ENCODE peak calls at places on chromosomes 16 and 17, in nine cellular contexts. One of them, this sample, is unnamed.

GRCh38 chr17:37642706-37643105 is 540 bp downstream of the DDX52 start:
- DNase-seq in GM23248: peak
- DNase-seq in SK-N-SH: peak
- DNase-seq in PC-3: peak
- DNase-seq in GM23338: no peak
- DNase-seq in OCI-LY7: peak
- DNase-seq in hepatocyte: peak
- DNase-seq in neural progenitor cell: no peak
- DNase-seq in MM.1S: peak
- DNase-seq in this sample: no peak

GRCh38 chr17:42183741-42184711 is 1.2 kb downstream of the HCRT start:
- DNase-seq in GM23248: peak
- DNase-seq in SK-N-SH: peak
- DNase-seq in PC-3: no peak
- DNase-seq in GM23338: peak
- DNase-seq in OCI-LY7: peak
- DNase-seq in hepatocyte: peak
- DNase-seq in neural progenitor cell: peak
- DNase-seq in MM.1S: peak
- DNase-seq in this sample: peak

GRCh38 chr16:57343131-57343731 is 15.4 kb upstream of the CCL22 start:
- DNase-seq in GM23248: no peak
- DNase-seq in SK-N-SH: no peak
- DNase-seq in PC-3: no peak
- DNase-seq in GM23338: no peak
- DNase-seq in OCI-LY7: no peak
- DNase-seq in hepatocyte: no peak
- DNase-seq in neural progenitor cell: no peak
- DNase-seq in MM.1S: no peak
- DNase-seq in this sample: no peak

GRCh38 chr17:56675876-56676660 is 82.6 kb downstream of the NOG start:
- DNase-seq in GM23248: no peak
- DNase-seq in SK-N-SH: no peak
- DNase-seq in PC-3: no peak
- DNase-seq in GM23338: no peak
- DNase-seq in OCI-LY7: no peak
- DNase-seq in hepatocyte: no peak
- DNase-seq in neural progenitor cell: no peak
- DNase-seq in MM.1S: no peak
- DNase-seq in this sample: no peak

GRCh38 chr16:1407749-1408148 is 6.8 kb downstream of the UNKL start:
- DNase-seq in GM23248: peak
- DNase-seq in SK-N-SH: peak
- DNase-seq in PC-3: no peak
- DNase-seq in GM23338: no peak
- DNase-seq in OCI-LY7: no peak
- DNase-seq in hepatocyte: no peak
- DNase-seq in neural progenitor cell: no peak
- DNase-seq in MM.1S: no peak
- DNase-seq in this sample: no peak

GRCh38 chr17:67293251-67294203 is 48.5 kb upstream of the HELZ start:
- DNase-seq in GM23248: peak
- DNase-seq in SK-N-SH: peak
- DNase-seq in PC-3: peak
- DNase-seq in GM23338: peak
- DNase-seq in OCI-LY7: peak
- DNase-seq in hepatocyte: peak
- DNase-seq in neural progenitor cell: peak
- DNase-seq in MM.1S: peak
- DNase-seq in this sample: peak

GRCh38 chr16:29925173-29925804 is 737 bp downstream of the KCTD13 start:
- DNase-seq in GM23248: peak
- DNase-seq in SK-N-SH: no peak
- DNase-seq in PC-3: no peak
- DNase-seq in GM23338: peak
- DNase-seq in OCI-LY7: no peak
- DNase-seq in hepatocyte: no peak
- DNase-seq in neural progenitor cell: peak
- DNase-seq in MM.1S: no peak
- DNase-seq in this sample: no peak

GRCh38 chr16:1094601-1095449 is 1.2 kb downstream of the C1QTNF8 start:
- DNase-seq in GM23248: no peak
- DNase-seq in SK-N-SH: no peak
- DNase-seq in PC-3: no peak
- DNase-seq in GM23338: no peak
- DNase-seq in OCI-LY7: no peak
- DNase-seq in hepatocyte: no peak
- DNase-seq in neural progenitor cell: no peak
- DNase-seq in MM.1S: no peak
- DNase-seq in this sample: no peak

GRCh38 chr17:12591336-12591735 is 74.4 kb upstream of the MYOCD start:
- DNase-seq in GM23248: no peak
- DNase-seq in SK-N-SH: no peak
- DNase-seq in PC-3: no peak
- DNase-seq in GM23338: peak
- DNase-seq in OCI-LY7: no peak
- DNase-seq in hepatocyte: no peak
- DNase-seq in neural progenitor cell: peak
- DNase-seq in MM.1S: no peak
- DNase-seq in this sample: no peak

GRCh38 chr16:85913141-85913601 is 14.2 kb downstream of the IRF8 start:
- DNase-seq in GM23248: no peak
- DNase-seq in SK-N-SH: no peak
- DNase-seq in PC-3: no peak
- DNase-seq in GM23338: no peak
- DNase-seq in OCI-LY7: no peak
- DNase-seq in hepatocyte: no peak
- DNase-seq in neural progenitor cell: peak
- DNase-seq in MM.1S: no peak
- DNase-seq in this sample: no peak

GRCh38 chr17:15368605-15369004 is 27.2 kb upstream of the TEKT3 start:
- DNase-seq in GM23248: no peak
- DNase-seq in SK-N-SH: no peak
- DNase-seq in PC-3: no peak
- DNase-seq in GM23338: no peak
- DNase-seq in OCI-LY7: no peak
- DNase-seq in hepatocyte: no peak
- DNase-seq in neural progenitor cell: no peak
- DNase-seq in MM.1S: no peak
- DNase-seq in this sample: no peak

GRCh38 chr16:67713647-67714273 is 5.4 kb downstream of the GFOD2 start:
- DNase-seq in GM23248: no peak
- DNase-seq in SK-N-SH: no peak
- DNase-seq in PC-3: no peak
- DNase-seq in GM23338: peak
- DNase-seq in OCI-LY7: no peak
- DNase-seq in hepatocyte: no peak
- DNase-seq in neural progenitor cell: no peak
- DNase-seq in MM.1S: no peak
- DNase-seq in this sample: no peak

GRCh38 chr17:73952136-73952497 is 251.4 kb upstream of the RPL38 start:
- DNase-seq in GM23248: no peak
- DNase-seq in SK-N-SH: peak
- DNase-seq in PC-3: no peak
- DNase-seq in GM23338: no peak
- DNase-seq in OCI-LY7: no peak
- DNase-seq in hepatocyte: peak
- DNase-seq in neural progenitor cell: peak
- DNase-seq in MM.1S: no peak
- DNase-seq in this sample: no peak
- H3K4me3 ChIP-seq in GM23248: no peak
- H3K4me3 ChIP-seq in SK-N-SH: no peak
- H3K4me3 ChIP-seq in PC-3: no peak
- H3K4me3 ChIP-seq in GM23338: peak
- H3K4me3 ChIP-seq in OCI-LY7: no peak
- H3K4me3 ChIP-seq in hepatocyte: peak
- H3K4me3 ChIP-seq in neural progenitor cell: peak
- H3K4me3 ChIP-seq in MM.1S: no peak
- H3K4me3 ChIP-seq in this sample: no peak

GRCh38 chr17:7396147-7396546 is 1.8 kb upstream of the PLSCR3 start:
- DNase-seq in GM23248: no peak
- DNase-seq in SK-N-SH: no peak
- DNase-seq in PC-3: no peak
- DNase-seq in GM23338: no peak
- DNase-seq in OCI-LY7: no peak
- DNase-seq in hepatocyte: no peak
- DNase-seq in neural progenitor cell: no peak
- DNase-seq in MM.1S: no peak
- DNase-seq in this sample: no peak

GRCh38 chr17:7392696-7393612 is 1.4 kb downstream of the PLSCR3 start:
- DNase-seq in GM23248: no peak
- DNase-seq in SK-N-SH: peak
- DNase-seq in PC-3: no peak
- DNase-seq in GM23338: peak
- DNase-seq in OCI-LY7: no peak
- DNase-seq in hepatocyte: no peak
- DNase-seq in neural progenitor cell: peak
- DNase-seq in MM.1S: no peak
- DNase-seq in this sample: no peak

GRCh38 chr17:7391307-7391706 is 3.0 kb downstream of the PLSCR3 start:
- DNase-seq in GM23248: no peak
- DNase-seq in SK-N-SH: no peak
- DNase-seq in PC-3: no peak
- DNase-seq in GM23338: no peak
- DNase-seq in OCI-LY7: no peak
- DNase-seq in hepatocyte: no peak
- DNase-seq in neural progenitor cell: no peak
- DNase-seq in MM.1S: no peak
- DNase-seq in this sample: no peak

GRCh38 chr17:7394452-7395191 is at the start of gene PLSCR3:
- DNase-seq in GM23248: peak
- DNase-seq in SK-N-SH: peak
- DNase-seq in PC-3: peak
- DNase-seq in GM23338: peak
- DNase-seq in OCI-LY7: peak
- DNase-seq in hepatocyte: peak
- DNase-seq in neural progenitor cell: peak
- DNase-seq in MM.1S: peak
- DNase-seq in this sample: no peak

GRCh38 chr17:7393613-7394451 is 493 bp downstream of the PLSCR3 start:
- DNase-seq in GM23248: peak
- DNase-seq in SK-N-SH: peak
- DNase-seq in PC-3: peak
- DNase-seq in GM23338: peak
- DNase-seq in OCI-LY7: peak
- DNase-seq in hepatocyte: peak
- DNase-seq in neural progenitor cell: peak
- DNase-seq in MM.1S: peak
- DNase-seq in this sample: no peak
- TF ChIP-seq EZH2phosphoT487 in GM23248: no peak
- TF ChIP-seq EZH2phosphoT487 in SK-N-SH: no peak
- TF ChIP-seq EZH2phosphoT487 in PC-3: no peak
- TF ChIP-seq EZH2phosphoT487 in GM23338: no peak
- TF ChIP-seq EZH2phosphoT487 in OCI-LY7: no peak
- TF ChIP-seq EZH2phosphoT487 in hepatocyte: no peak
- TF ChIP-seq EZH2phosphoT487 in neural progenitor cell: no peak
- TF ChIP-seq EZH2phosphoT487 in MM.1S: no peak
- TF ChIP-seq EZH2phosphoT487 in this sample: no peak

DNA sequence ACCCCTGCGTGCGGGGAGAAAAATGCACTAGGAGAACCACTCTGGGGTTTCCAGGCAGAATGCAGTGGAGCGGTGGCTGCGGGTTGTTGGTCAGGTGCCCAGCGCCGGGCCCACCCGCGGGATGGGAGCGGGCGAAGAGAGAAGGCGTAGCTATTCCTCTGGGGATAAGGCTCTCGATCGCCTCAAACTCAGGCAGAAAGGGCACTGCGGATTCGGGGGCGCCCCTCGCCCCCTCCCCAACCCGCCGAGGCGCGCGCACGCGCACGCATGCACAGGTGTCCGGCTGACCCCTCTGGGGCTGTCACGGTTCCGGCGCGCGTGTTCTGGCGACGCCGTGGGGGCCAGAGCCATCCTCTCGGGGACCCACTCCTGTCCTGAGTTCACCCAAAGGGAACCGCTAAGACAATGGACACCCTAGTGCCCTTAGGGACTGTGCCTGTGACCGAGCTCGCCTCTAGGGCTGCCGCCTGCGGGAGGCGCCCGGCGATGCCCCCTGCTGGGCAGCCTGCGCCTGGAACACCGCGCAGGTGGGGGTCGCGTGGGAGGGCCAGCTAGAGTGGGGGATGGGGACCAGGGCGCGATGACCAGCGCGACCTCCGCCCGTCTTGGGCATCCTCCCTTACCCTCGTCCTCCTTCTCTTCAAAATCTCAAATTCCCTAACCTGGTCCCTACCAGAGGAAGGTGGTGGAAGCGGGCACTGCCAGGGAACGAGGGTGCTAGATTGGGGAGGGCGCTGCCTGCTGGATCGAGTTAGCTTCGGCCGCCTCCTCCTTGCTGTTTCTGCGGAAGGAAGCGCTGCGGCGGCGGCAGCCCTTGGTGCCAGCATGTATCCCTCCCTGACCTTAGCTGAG is 14.4 kb upstream of the CBX8 start:
- DNase-seq in GM23248: peak
- DNase-seq in SK-N-SH: peak
- DNase-seq in PC-3: peak
- DNase-seq in GM23338: peak
- DNase-seq in OCI-LY7: peak
- DNase-seq in hepatocyte: peak
- DNase-seq in neural progenitor cell: peak
- DNase-seq in MM.1S: no peak
- DNase-seq in this sample: peak
- H3K4me3 ChIP-seq in GM23248: no peak
- H3K4me3 ChIP-seq in SK-N-SH: peak
- H3K4me3 ChIP-seq in PC-3: peak
- H3K4me3 ChIP-seq in GM23338: peak
- H3K4me3 ChIP-seq in OCI-LY7: no peak
- H3K4me3 ChIP-seq in hepatocyte: no peak
- H3K4me3 ChIP-seq in neural progenitor cell: peak
- H3K4me3 ChIP-seq in MM.1S: no peak
- H3K4me3 ChIP-seq in this sample: peak

GRCh38 chr17:21356537-21357127 is 19.5 kb upstream of the KCNJ12 start:
- DNase-seq in GM23248: no peak
- DNase-seq in SK-N-SH: no peak
- DNase-seq in PC-3: no peak
- DNase-seq in GM23338: no peak
- DNase-seq in OCI-LY7: no peak
- DNase-seq in hepatocyte: no peak
- DNase-seq in neural progenitor cell: no peak
- DNase-seq in MM.1S: no peak
- DNase-seq in this sample: no peak

GRCh38 chr17:21357281-21357680 is 18.9 kb upstream of the KCNJ12 start:
- DNase-seq in GM23248: no peak
- DNase-seq in SK-N-SH: no peak
- DNase-seq in PC-3: no peak
- DNase-seq in GM23338: no peak
- DNase-seq in OCI-LY7: no peak
- DNase-seq in hepatocyte: no peak
- DNase-seq in neural progenitor cell: no peak
- DNase-seq in MM.1S: no peak
- DNase-seq in this sample: no peak

GRCh38 chr17:21354796-21355385 is 21.3 kb upstream of the KCNJ12 start:
- DNase-seq in GM23248: no peak
- DNase-seq in SK-N-SH: no peak
- DNase-seq in PC-3: no peak
- DNase-seq in GM23338: no peak
- DNase-seq in OCI-LY7: no peak
- DNase-seq in hepatocyte: no peak
- DNase-seq in neural progenitor cell: no peak
- DNase-seq in MM.1S: no peak
- DNase-seq in this sample: no peak

GRCh38 chr17:21357696-21358095 is 18.5 kb upstream of the KCNJ12 start:
- DNase-seq in GM23248: no peak
- DNase-seq in SK-N-SH: no peak
- DNase-seq in PC-3: no peak
- DNase-seq in GM23338: no peak
- DNase-seq in OCI-LY7: no peak
- DNase-seq in hepatocyte: no peak
- DNase-seq in neural progenitor cell: no peak
- DNase-seq in MM.1S: no peak
- DNase-seq in this sample: no peak

GRCh38 chr17:21355586-21355985 is 20.6 kb upstream of the KCNJ12 start:
- DNase-seq in GM23248: no peak
- DNase-seq in SK-N-SH: no peak
- DNase-seq in PC-3: no peak
- DNase-seq in GM23338: no peak
- DNase-seq in OCI-LY7: no peak
- DNase-seq in hepatocyte: no peak
- DNase-seq in neural progenitor cell: no peak
- DNase-seq in MM.1S: no peak
- DNase-seq in this sample: no peak
- TF ChIP-seq EZH2phosphoT487 in GM23248: no peak
- TF ChIP-seq EZH2phosphoT487 in SK-N-SH: no peak
- TF ChIP-seq EZH2phosphoT487 in PC-3: no peak
- TF ChIP-seq EZH2phosphoT487 in GM23338: no peak
- TF ChIP-seq EZH2phosphoT487 in OCI-LY7: no peak
- TF ChIP-seq EZH2phosphoT487 in hepatocyte: no peak
- TF ChIP-seq EZH2phosphoT487 in neural progenitor cell: no peak
- TF ChIP-seq EZH2phosphoT487 in MM.1S: no peak
- TF ChIP-seq EZH2phosphoT487 in this sample: no peak